ENCODE peak calls at places on chromosomes 2 and 18, in eight cellular contexts. Z is H7; A is fibroblast of mammary gland; J is coronary artery; E is left lung; F is activated naive CD4-positive, alpha-beta T cell; S is RPMI7951; T is RWPE1. W is an unnamed sample.

GRCh38 chr2:75560022-75560767 is 544 bp downstream of the EVA1A start:
- DNase-seq in Z (peak; percentile 66), A (peak; percentile 41), J (no peak), E (no peak), F (no peak), S (peak; percentile 54), T (peak; percentile 36), W (no peak)

GRCh38 chr2:216601632-216602409 is 31.4 kb upstream of the IGFBP2 start:
- DNase-seq in Z (no peak), A (no peak), J (no peak), E (no peak), F (no peak), S (no peak), T (no peak), W (no peak)

GRCh38 chr18:65235966-65236634 is 514.7 kb upstream of the CDH7 start:
- DNase-seq in Z (no peak), A (no peak), J (no peak), E (no peak), F (no peak), S (no peak), T (peak; percentile 0), W (no peak)

GRCh38 chr2:72236445-72237067 is 88.9 kb upstream of the CYP26B1 start:
- DNase-seq in Z (no peak), A (peak; percentile 80), J (no peak), E (no peak), F (no peak), S (peak; percentile 72), T (peak; percentile 70), W (no peak)

GRCh38 chr2:191299866-191300265 is 54.7 kb downstream of the MYO1B start:
- DNase-seq in Z (no peak), A (no peak), J (no peak), E (no peak), F (no peak), S (no peak), T (no peak), W (no peak)

GRCh38 chr2:159873136-159873728 is 75.2 kb upstream of the CD302 start:
- DNase-seq in Z (no peak), A (no peak), J (no peak), E (no peak), F (no peak), S (peak; percentile 5), T (no peak), W (no peak)

GRCh38 chr18:23340661-23341060 is 112.4 kb upstream of the RIOK3 start:
- DNase-seq in Z (no peak), A (peak; percentile 57), J (no peak), E (no peak), F (no peak), S (no peak), T (no peak), W (no peak)

GRCh38 chr2:179340678-179341077 is 76.0 kb upstream of the SESTD1 start:
- DNase-seq in Z (no peak), A (peak; percentile 67), J (no peak), E (no peak), F (no peak), S (peak; percentile 35), T (peak; percentile 9), W (no peak)

GRCh38 chr2:128369626-128370467 is 51.2 kb upstream of the HS6ST1 start:
- DNase-seq in Z (peak; percentile 51), A (no peak), J (no peak), E (no peak), F (no peak), S (no peak), T (no peak), W (peak; percentile 74)

GRCh38 chr2:181780159-181781081 is 100.1 kb upstream of the NEUROD1 start:
- DNase-seq in Z (no peak), A (no peak), J (no peak), E (no peak), F (no peak), S (peak; percentile 84), T (no peak), W (no peak)

W was measured in mesenteric fat pad.